ENCODE peak calls at places on chromosome 6, in four cellular contexts. One of them, this sample, is unnamed.

GRCh38 chr6:25012657-25013056 is 76.9 kb upstream of the RIPOR2 start:
- DNase-seq in K562: no peak
- DNase-seq in heart left ventricle: no peak
- DNase-seq in A549: no peak
- DNase-seq in this sample: no peak

GRCh38 chr6:54907316-54907715 is 60.7 kb downstream of the FAM83B start:
- DNase-seq in K562: no peak
- DNase-seq in heart left ventricle: no peak
- DNase-seq in A549: no peak
- DNase-seq in this sample: no peak

GRCh38 chr6:36443951-36444428 is 1.2 kb downstream of the KCTD20 start:
- DNase-seq in K562: peak
- DNase-seq in heart left ventricle: no peak
- DNase-seq in A549: peak
- DNase-seq in this sample: peak

GRCh38 chr6:24931752-24932691 is 3.7 kb downstream of the RIPOR2 start:
- DNase-seq in heart left ventricle: no peak
- DNase-seq in K562: no peak
- DNase-seq in A549: no peak
- DNase-seq in this sample: no peak

GRCh38 chr6:51962355-51962754 is 125.1 kb downstream of the PKHD1 start:
- DNase-seq in K562: no peak
- DNase-seq in A549: no peak
- DNase-seq in heart left ventricle: no peak
- DNase-seq in this sample: no peak

GRCh38 chr6:73675466-73676098 is 20.4 kb upstream of the CD109 start:
- DNase-seq in heart left ventricle: peak
- DNase-seq in A549: peak
- DNase-seq in K562: peak
- DNase-seq in this sample: peak

GRCh38 chr6:17281497-17282481 is 628 bp downstream of the RBM24 start:
- DNase-seq in A549: no peak
- DNase-seq in K562: no peak
- DNase-seq in heart left ventricle: peak
- DNase-seq in this sample: peak

GRCh38 chr6:72421387-72421786 is 200.5 kb upstream of the KCNQ5 start:
- DNase-seq in K562: peak
- DNase-seq in heart left ventricle: no peak
- DNase-seq in A549: no peak
- DNase-seq in this sample: no peak

GRCh38 chr6:29792123-29793035 is 35.2 kb upstream of the HLA-G start:
- DNase-seq in heart left ventricle: peak
- DNase-seq in K562: no peak
- DNase-seq in A549: peak
- DNase-seq in this sample: peak

GRCh38 chr6:55101157-55101556 is 73.2 kb upstream of the HCRTR2 start:
- DNase-seq in heart left ventricle: no peak
- DNase-seq in A549: no peak
- DNase-seq in K562: no peak
- DNase-seq in this sample: no peak

GRCh38 chr6:50843842-50844241 is 25.2 kb downstream of the TFAP2B start:
- DNase-seq in K562: peak
- DNase-seq in A549: peak
- DNase-seq in heart left ventricle: no peak
- DNase-seq in this sample: peak

GRCh38 chr6:47737406-47737805 is 39.0 kb downstream of the ADGRF4 start:
- DNase-seq in heart left ventricle: no peak
- DNase-seq in A549: no peak
- DNase-seq in K562: no peak
- DNase-seq in this sample: no peak

GRCh38 chr6:53348436-53349208 is at the start of gene ELOVL5:
- DNase-seq in A549: peak
- DNase-seq in K562: peak
- DNase-seq in heart left ventricle: peak
- DNase-seq in this sample: peak

GRCh38 chr6:93008385-93008784 is 411.0 kb downstream of the EPHA7 start:
- DNase-seq in K562: no peak
- DNase-seq in heart left ventricle: no peak
- DNase-seq in A549: no peak
- DNase-seq in this sample: no peak

GRCh38 chr6:148463671-148464070 is 121.0 kb downstream of the SASH1 start:
- DNase-seq in heart left ventricle: no peak
- DNase-seq in K562: no peak
- DNase-seq in A549: no peak
- DNase-seq in this sample: no peak

GRCh38 chr6:16812993-16813392 is 51.7 kb upstream of the ATXN1 start:
- DNase-seq in K562: no peak
- DNase-seq in heart left ventricle: no peak
- DNase-seq in A549: no peak
- DNase-seq in this sample: no peak

GRCh38 chr6:137415127-137415833 is 78.9 kb downstream of the OLIG3 start:
- DNase-seq in heart left ventricle: no peak
- DNase-seq in K562: peak
- DNase-seq in A549: no peak
- DNase-seq in this sample: peak

GRCh38 chr6:15260099-15260821 is 14.4 kb downstream of the JARID2 start:
- DNase-seq in K562: no peak
- DNase-seq in A549: no peak
- DNase-seq in heart left ventricle: no peak
- DNase-seq in this sample: no peak

GRCh38 chr6:141282263-141282662 is 850.5 kb upstream of the GJE1 start:
- DNase-seq in A549: no peak
- DNase-seq in K562: no peak
- DNase-seq in heart left ventricle: no peak
- DNase-seq in this sample: no peak

GRCh38 chr6:20154778-20155177 is 57.5 kb downstream of the MBOAT1 start:
- DNase-seq in K562: no peak
- DNase-seq in A549: no peak
- DNase-seq in heart left ventricle: no peak
- DNase-seq in this sample: no peak

GRCh38 chr6:19465760-19466159 is 371.4 kb upstream of the ID4 start:
- DNase-seq in A549: peak
- DNase-seq in heart left ventricle: no peak
- DNase-seq in K562: no peak
- DNase-seq in this sample: no peak

GRCh38 chr6:17281100-17281496 is at the start of gene RBM24:
- DNase-seq in heart left ventricle: peak
- DNase-seq in A549: no peak
- DNase-seq in K562: peak
- DNase-seq in this sample: peak

GRCh38 chr6:16154904-16155303 is 26.0 kb downstream of the MYLIP start:
- DNase-seq in heart left ventricle: peak
- DNase-seq in A549: no peak
- DNase-seq in K562: no peak
- DNase-seq in this sample: no peak

GRCh38 chr6:73929421-73929820 is 233.4 kb downstream of the CD109 start:
- DNase-seq in A549: no peak
- DNase-seq in K562: no peak
- DNase-seq in heart left ventricle: no peak
- DNase-seq in this sample: no peak

GRCh38 chr6:148524509-148524908 is 181.9 kb downstream of the SASH1 start:
- DNase-seq in heart left ventricle: no peak
- DNase-seq in K562: no peak
- DNase-seq in A549: no peak
- DNase-seq in this sample: no peak

GRCh38 chr6:20565291-20565690 is 31.0 kb downstream of the CDKAL1 start:
- DNase-seq in heart left ventricle: no peak
- DNase-seq in A549: no peak
- DNase-seq in K562: no peak
- DNase-seq in this sample: no peak

GRCh38 chr6:101391772-101392560 is 1.5 kb upstream of the GRIK2 start:
- DNase-seq in K562: no peak
- DNase-seq in heart left ventricle: no peak
- DNase-seq in A549: no peak
- DNase-seq in this sample: no peak

GRCh38 chr6:46486186-46486585 is 5.1 kb downstream of the RCAN2 start:
- DNase-seq in K562: no peak
- DNase-seq in A549: no peak
- DNase-seq in heart left ventricle: no peak
- DNase-seq in this sample: no peak

DNA sequence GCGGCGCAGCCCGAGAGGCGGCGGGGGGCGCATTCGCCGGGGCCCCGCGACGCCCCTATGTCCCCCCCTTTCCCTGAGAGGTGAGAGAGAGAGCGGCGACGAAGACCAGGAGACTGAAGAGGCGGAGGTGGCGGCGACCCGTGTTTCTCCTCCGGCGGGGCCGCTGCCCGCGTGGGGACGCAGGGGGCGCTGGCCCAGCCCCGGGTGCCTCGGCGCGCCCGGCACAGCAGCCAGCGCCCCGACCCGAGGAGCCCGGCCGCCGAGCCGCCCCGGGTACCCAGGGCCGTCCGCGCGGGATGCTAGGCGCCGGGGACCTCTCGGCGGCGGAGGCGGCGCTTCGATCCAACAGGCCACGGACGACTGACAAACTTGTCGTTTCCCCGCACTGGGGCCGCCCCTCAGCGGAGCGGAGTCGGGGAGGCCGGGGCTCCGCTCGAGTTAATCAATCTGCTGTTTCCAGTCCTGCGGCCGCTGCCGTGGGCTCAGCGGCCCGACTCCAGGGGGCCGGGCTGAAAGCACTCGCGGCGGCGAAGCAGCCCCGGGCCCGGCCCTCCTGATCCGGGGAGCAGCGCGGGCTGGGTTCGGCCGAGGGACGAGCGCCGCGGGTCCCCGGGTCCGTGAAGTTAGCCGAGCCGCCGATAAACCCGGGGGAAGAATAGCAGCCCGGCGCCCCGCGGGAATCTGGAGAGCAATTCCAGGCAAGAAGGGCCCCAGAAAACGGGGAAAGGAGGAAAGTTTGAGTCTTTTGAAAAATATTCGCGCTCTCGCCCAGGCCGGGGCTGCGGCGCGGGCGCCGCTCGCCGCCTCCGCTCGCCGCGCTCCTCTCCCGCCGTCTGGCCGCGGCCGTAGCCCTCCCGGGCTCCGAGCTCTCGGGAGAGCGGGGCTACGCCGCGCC is 595 bp downstream of the MDGA1 start:
- DNase-seq in K562: peak
- DNase-seq in heart left ventricle: no peak
- DNase-seq in A549: peak
- DNase-seq in this sample: peak
- TF ChIP-seq POLR2A in K562: no peak
- TF ChIP-seq POLR2A in heart left ventricle: no peak
- TF ChIP-seq POLR2A in A549: no peak
- TF ChIP-seq POLR2A in this sample: no peak

GRCh38 chr6:154508573-154509375 is 1.7 kb downstream of the CNKSR3 start:
- DNase-seq in A549: no peak
- DNase-seq in K562: peak
- DNase-seq in heart left ventricle: no peak
- DNase-seq in this sample: peak
- TF ChIP-seq POLR2A in A549: no peak
- TF ChIP-seq POLR2A in K562: no peak
- TF ChIP-seq POLR2A in heart left ventricle: no peak
- TF ChIP-seq POLR2A in this sample: no peak

GRCh38 chr6:151240861-151241642 is 1.3 kb downstream of the AKAP12 start:
- DNase-seq in heart left ventricle: peak
- DNase-seq in A549: peak
- DNase-seq in K562: no peak
- DNase-seq in this sample: no peak

GRCh38 chr6:151241853-151242252 is 2.1 kb downstream of the AKAP12 start:
- DNase-seq in A549: no peak
- DNase-seq in heart left ventricle: no peak
- DNase-seq in K562: no peak
- DNase-seq in this sample: no peak

GRCh38 chr6:151242420-151242841 is 2.7 kb downstream of the AKAP12 start:
- DNase-seq in K562: no peak
- DNase-seq in heart left ventricle: no peak
- DNase-seq in A549: no peak
- DNase-seq in this sample: no peak

GRCh38 chr6:151239603-151240035 is at the start of gene AKAP12:
- DNase-seq in K562: no peak
- DNase-seq in heart left ventricle: peak
- DNase-seq in A549: no peak
- DNase-seq in this sample: no peak

DNA sequence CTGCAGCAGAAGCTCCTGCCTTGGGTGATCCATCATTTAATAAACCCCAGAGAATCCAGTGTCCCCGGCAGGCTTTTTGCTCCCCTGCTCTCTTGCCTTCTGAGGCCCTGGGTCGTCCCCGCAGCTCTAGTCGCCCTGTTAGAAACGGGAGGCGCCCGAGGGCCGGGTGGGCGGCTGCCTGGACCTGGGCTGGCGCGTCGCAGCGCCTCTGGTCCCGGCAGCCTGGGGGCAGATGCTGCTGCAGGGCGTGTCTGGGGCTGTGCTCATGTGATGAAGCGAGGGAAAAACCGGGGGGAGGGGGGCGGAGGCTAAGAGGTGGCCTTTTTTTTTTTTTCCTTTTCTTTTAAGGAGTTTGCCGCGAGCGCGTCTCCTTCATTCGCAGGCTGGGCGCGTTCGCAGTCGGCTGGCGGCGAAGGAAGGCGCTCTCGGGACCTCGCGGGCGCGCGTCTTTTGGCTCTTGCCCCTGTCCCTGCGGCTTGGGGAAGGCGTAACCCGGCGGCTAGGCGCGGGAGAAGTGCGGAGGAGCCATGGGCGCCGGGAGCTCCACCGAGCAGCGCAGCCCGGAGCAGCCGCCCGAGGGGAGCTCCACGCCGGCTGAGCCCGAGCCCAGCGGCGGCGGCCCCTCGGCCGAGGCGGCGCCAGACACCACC is 394 bp downstream of the AKAP12 start:
- DNase-seq in heart left ventricle: peak
- DNase-seq in K562: peak
- DNase-seq in A549: peak
- DNase-seq in this sample: peak
- TF ChIP-seq POLR2A in heart left ventricle: peak
- TF ChIP-seq POLR2A in K562: no peak
- TF ChIP-seq POLR2A in A549: peak
- TF ChIP-seq POLR2A in this sample: peak

DNA sequence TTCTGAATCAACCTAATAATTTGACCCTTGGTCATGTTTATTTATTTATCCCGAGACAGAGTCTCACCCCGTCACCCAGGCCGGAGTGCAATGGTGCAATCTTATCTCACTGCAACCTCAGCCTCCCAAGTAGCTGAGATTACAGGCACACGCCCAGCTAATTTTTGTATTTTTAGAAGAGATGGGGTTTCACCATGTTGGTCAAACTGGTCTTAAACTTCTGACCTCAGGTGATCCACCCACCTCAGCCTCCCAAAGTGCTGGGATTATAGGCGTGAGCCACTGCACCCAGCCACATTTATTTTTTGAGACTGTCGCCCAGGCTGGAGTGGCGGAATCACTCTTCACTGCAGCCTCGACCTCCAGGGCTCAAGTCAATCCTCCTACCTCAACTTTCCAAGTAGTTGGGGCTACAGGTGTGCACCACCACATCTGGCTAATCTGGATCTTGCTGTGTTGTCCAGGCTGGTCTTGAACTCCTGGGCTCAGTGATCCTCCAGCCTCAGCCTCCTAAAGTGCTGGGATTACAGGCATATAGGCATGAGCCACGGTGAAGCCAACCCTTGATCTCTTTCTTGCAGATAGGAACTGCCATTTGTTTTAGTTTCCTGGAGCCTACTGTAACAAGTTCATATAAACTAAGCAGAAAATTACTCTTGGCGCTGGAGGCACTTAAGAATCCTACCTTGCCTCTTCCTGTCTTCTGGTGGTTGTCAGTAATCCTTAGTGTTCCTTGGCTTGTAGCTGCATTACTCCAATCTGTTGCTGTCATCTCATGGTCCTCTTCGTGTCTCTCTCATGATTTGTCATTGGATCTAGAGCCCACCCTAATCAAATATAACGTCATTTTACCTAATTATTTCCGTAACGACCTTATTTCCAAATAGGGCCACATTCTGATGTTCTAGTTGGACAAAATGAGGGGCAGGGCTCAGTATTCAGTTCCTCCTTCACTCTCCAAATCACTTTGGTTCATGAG is 2.3 kb downstream of the RPS18 start:
- DNase-seq in K562: peak
- DNase-seq in A549: no peak
- DNase-seq in heart left ventricle: no peak
- DNase-seq in this sample: no peak
- TF ChIP-seq POLR2A in K562: peak
- TF ChIP-seq POLR2A in A549: no peak
- TF ChIP-seq POLR2A in heart left ventricle: no peak
- TF ChIP-seq POLR2A in this sample: peak

This sample was measured in erythroblast.